ENCODE peak calls at places on chromosome 20, in six cellular contexts. N, E, K, Q, B and Z are unnamed samples.

GRCh38 chr20:478010-478948 is 15.9 kb upstream of the TBC1D20 start:
- DNase-seq in B (peak), K (no peak), Q (no peak), E (no peak), N (no peak), Z (no peak)

GRCh38 chr20:17806739-17807441 is 107.1 kb downstream of the BANF2 start:
- DNase-seq in K (no peak), E (no peak), N (peak), Q (no peak), B (no peak), Z (no peak)

GRCh38 chr20:43554369-43554768 is 4.5 kb upstream of the SGK2 start:
- DNase-seq in B (no peak), N (no peak), E (no peak), K (no peak), Q (no peak), Z (no peak)

GRCh38 chr20:10591956-10592521 is 81.8 kb downstream of the JAG1 start:
- DNase-seq in N (no peak), K (no peak), B (peak), Q (no peak), E (no peak), Z (no peak)

GRCh38 chr20:63376283-63377250 is 15.4 kb upstream of the CHRNA4 start:
- DNase-seq in K (no peak), N (no peak), E (no peak), B (no peak), Q (no peak), Z (no peak)

GRCh38 chr20:2914160-2914559 is 40.9 kb downstream of the PTPRA start:
- DNase-seq in E (no peak), B (peak), Q (no peak), N (no peak), K (no peak), Z (no peak)

GRCh38 chr20:44028341-44028715 is 113.7 kb downstream of the TOX2 start:
- DNase-seq in E (no peak), B (no peak), K (no peak), N (peak), Q (no peak), Z (no peak)

GRCh38 chr20:48294196-48294595 is 508.9 kb upstream of the SULF2 start:
- DNase-seq in K (no peak), N (no peak), Q (no peak), B (peak), E (no peak), Z (no peak)

GRCh38 chr20:38672504-38672903 is 51.8 kb upstream of the SLC32A1 start:
- DNase-seq in Q (no peak), B (no peak), K (no peak), E (no peak), N (no peak), Z (no peak)

GRCh38 chr20:51749674-51750036 is 18.5 kb downstream of the ATP9A start:
- DNase-seq in K (no peak), E (no peak), Q (no peak), B (peak), N (no peak), Z (no peak)

GRCh38 chr20:39876974-39877615 is 811.9 kb downstream of the MAFB start:
- DNase-seq in E (no peak), K (no peak), Q (no peak), N (no peak), B (no peak), Z (no peak)

GRCh38 chr20:47175501-47175900 is 181.0 kb downstream of the ZMYND8 start:
- DNase-seq in E (no peak), K (no peak), B (no peak), N (peak), Q (peak), Z (no peak)

GRCh38 chr20:34037121-34037520 is 43.4 kb downstream of the RALY start:
- DNase-seq in Q (no peak), K (no peak), N (peak), E (peak), B (peak), Z (no peak)

GRCh38 chr20:62595069-62595468 is 47.2 kb upstream of the SLCO4A1 start:
- DNase-seq in K (no peak), N (no peak), Q (no peak), E (no peak), B (no peak), Z (no peak)

GRCh38 chr20:17916365-17916996 is 52.1 kb downstream of the SNX5 start:
- DNase-seq in K (no peak), Q (no peak), E (no peak), N (no peak), B (no peak), Z (no peak)

GRCh38 chr20:20432618-20433286 is 64.8 kb downstream of the INSM1 start:
- DNase-seq in E (no peak), Q (no peak), K (no peak), N (no peak), B (no peak), Z (no peak)

DNA sequence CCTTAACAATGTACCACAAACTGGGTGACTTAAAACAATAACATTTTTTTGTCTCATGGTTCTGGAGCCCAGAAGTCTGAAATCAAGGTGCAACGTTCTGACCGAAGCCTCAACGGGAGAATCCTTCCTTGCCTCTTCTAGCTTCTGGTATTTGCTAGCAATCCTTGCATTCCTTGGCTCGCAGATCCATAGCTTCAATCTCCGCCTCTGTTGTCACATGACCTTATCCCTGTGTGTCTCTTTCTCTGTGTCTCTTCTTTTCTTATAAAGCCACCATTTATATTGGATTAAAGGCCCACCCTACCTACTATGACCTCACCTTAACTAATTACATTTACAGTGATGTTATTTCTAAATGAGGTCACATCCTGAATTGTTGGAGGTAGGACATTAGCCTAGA is 37.2 kb upstream of the DOK5 start:
- DNase-seq in Q (no peak), B (no peak), N (no peak), E (no peak), K (no peak), Z (no peak)
- TF ChIP-seq CTCF in Q (no peak), B (no peak), N (no peak), E (no peak), K (no peak), Z (no peak)

DNA sequence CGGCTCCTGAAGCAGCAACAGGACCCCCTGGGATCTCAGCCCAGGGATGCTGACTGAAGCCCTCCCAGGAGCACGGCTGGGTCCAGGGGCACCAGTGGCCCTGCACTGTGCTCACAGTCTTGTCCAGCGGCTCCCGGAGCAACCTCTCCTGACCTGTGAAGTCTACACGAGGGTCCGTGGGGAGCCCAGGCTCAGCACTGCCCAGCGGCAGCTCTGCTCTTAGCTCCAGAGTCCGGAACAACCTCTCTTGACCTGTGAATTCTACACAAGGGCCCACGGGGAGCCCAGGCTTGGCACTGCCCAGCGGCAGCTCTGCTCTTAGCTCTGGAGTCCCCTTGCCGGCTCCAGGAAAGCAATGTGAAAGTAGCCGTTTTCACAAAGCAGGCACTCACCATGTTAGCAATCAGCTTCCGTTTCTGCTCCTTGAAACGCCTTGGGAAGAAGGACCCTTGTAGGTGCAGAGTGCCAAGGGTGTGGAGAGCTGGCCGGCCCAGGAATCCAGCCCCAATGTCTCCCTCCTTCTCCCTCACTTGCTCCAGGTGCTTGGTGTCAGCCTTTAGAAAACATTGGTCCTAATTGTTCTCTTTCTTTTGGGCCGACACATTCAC is 310.9 kb downstream of the CDH4 start:
- DNase-seq in B (no peak), E (no peak), K (no peak), N (no peak), Q (no peak), Z (no peak)
- TF ChIP-seq CTCF in B (no peak), E (no peak), K (no peak), N (no peak), Q (no peak), Z (no peak)

GRCh38 chr20:32396656-32397160 is 38.6 kb downstream of the ASXL1 start:
- DNase-seq in N (no peak), Q (no peak), B (no peak), E (no peak), K (no peak), Z (no peak)

GRCh38 chr20:32404017-32404416 is 45.9 kb downstream of the ASXL1 start:
- DNase-seq in B (no peak), N (no peak), Q (no peak), E (no peak), K (no peak), Z (no peak)

GRCh38 chr20:32397567-32398084 is 39.5 kb downstream of the ASXL1 start:
- DNase-seq in B (no peak), N (no peak), E (no peak), Q (no peak), K (no peak), Z (no peak)

DNA sequence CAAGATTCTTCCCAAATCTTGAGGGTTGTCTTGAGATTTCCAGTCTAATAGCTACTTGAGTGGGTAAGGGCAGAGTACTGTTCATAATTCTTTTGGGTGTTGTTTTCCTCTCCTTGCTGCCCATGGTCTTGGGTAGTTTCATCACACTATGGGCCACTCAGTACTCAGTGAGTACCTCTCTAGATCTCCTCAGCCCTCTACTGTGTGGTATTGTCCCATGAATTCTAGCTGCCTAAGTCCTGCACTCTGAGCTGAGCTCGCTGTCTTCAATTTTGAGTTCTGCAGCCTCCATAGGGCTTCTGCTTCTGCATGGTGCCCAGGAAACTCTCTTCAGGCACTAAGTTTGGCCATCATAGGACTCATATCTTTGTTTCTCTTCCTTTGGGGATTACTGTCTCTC is 42.3 kb downstream of the ASXL1 start:
- DNase-seq in B (no peak), Q (no peak), K (no peak), E (no peak), N (no peak), Z (no peak)
- TF ChIP-seq CTCF in B (no peak), Q (no peak), K (no peak), E (no peak), N (no peak), Z (no peak)

GRCh38 chr20:15875446-15875845 is 697.8 kb downstream of the KIF16B start:
- DNase-seq in E (no peak), B (no peak), Q (no peak), K (no peak), N (no peak), Z (no peak)
- TF ChIP-seq CTCF in E (no peak), B (no peak), Q (no peak), K (no peak), N (no peak), Z (no peak)

DNA sequence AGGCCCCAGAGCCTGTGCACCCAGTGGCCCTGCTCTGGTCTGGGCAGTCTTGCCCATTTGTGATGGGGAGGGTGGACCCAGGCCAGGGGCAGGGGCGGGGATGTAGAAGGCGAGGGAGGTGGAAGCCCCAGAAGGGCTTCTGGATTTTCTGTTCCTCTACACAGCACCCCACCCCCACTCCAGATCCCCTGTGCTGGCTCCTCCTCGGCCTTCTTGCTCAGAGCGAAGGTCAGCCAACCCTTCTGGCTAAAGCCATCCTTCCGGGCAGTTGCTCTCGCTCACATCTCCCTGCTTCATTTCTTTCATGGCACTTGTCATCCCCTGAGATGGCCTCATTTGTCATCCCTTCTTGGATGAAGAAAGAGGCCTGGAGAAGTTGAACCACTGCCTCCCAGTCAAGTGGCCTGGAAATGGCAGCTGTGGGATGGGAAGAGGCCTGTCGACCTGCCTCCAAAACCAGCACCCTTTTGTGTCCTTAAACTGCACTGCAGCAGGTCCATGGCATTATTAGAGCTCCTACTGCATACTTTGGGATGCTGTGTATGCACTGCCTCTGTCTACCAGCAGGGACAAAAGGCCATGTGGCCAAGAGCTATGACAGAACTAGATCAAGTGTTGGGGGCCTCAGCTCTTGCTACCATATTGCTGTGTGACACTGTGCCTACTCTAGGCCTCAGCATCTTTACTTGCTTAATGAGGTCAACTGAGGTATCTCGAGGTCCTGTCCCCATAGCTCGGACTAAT is 19.9 kb downstream of the PEDS1 start:
- DNase-seq in B (no peak), Q (no peak), N (no peak), E (no peak), K (no peak), Z (no peak)
- TF ChIP-seq CTCF in B (no peak), Q (no peak), N (no peak), E (no peak), K (no peak), Z (peak)

DNA sequence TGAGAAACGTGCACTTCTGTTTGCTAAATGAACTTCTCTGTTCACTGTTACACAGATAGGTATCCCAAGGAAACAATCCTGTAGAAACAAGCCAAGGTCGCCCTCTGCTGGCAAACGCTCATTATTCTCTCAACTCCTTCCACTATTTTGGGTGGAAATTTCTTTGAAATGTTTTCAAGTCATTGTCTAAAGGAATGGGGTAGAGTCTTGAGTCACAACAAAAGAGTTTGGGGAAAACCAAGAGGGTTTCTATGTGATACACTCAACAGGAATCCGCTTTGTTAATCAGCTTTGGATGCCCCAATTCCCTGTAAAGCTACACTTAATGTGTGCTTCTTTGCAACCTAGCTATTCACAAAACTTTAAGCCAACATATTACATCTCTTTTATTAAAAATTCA is 4.6 kb upstream of the RAE1 start:
- DNase-seq in E (peak), B (peak), Q (peak), N (peak), K (peak), Z (peak)
- TF ChIP-seq CTCF in E (peak), B (peak), Q (peak), N (no peak), K (peak), Z (peak)

GRCh38 chr20:53642196-53643030 is 48.8 kb upstream of the ZNF217 start:
- DNase-seq in N (peak), E (peak), B (peak), Q (peak), K (no peak), Z (no peak)
- TF ChIP-seq CTCF in N (no peak), E (no peak), B (no peak), Q (no peak), K (no peak), Z (peak)

DNA sequence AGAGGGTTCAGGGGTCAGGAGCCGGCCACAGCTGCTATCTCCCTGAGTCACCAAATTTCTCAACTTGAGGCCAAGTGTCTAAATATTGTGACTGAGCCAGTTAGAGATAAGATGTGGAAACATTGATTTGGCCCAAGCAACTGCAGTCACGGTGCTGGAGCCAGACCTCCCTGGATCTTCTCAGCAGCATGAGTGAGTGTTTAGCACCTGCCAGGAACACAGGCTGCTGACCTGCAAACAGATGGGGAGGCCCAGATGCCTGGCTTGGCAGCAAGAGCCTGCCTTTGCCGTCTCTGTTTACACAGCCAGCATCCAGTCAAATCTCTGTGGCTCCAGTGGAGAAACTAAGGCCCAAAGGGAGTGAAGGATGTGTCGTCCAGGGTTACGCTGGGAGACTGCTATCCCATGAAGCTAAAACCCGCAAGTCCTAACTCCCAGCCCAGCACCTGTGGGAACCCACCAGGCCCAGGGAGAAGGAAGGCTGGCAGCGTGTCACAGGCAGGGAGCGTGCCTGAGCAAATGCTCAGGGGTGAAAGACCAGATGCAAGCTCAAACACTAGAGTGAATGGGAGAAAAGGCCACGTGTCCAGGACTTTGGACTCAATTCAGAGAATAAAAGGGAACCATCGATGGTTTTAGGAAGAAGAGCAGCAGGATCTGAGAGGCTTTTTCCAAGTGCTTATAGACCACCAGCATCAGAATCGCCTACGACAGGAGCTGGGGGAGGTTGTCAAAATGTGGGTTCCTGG is 15.9 kb upstream of the PTGIS start:
- DNase-seq in E (no peak), N (peak), K (peak), Q (no peak), B (peak), Z (peak)
- TF ChIP-seq CTCF in E (no peak), N (no peak), K (no peak), Q (no peak), B (no peak), Z (peak)

GRCh38 chr20:58721951-58722371 is 29.4 kb downstream of the NPEPL1 start:
- DNase-seq in Q (no peak), E (no peak), N (peak), B (no peak), K (no peak), Z (no peak)
- TF ChIP-seq CTCF in Q (no peak), E (no peak), N (no peak), B (no peak), K (no peak), Z (no peak)

DNA sequence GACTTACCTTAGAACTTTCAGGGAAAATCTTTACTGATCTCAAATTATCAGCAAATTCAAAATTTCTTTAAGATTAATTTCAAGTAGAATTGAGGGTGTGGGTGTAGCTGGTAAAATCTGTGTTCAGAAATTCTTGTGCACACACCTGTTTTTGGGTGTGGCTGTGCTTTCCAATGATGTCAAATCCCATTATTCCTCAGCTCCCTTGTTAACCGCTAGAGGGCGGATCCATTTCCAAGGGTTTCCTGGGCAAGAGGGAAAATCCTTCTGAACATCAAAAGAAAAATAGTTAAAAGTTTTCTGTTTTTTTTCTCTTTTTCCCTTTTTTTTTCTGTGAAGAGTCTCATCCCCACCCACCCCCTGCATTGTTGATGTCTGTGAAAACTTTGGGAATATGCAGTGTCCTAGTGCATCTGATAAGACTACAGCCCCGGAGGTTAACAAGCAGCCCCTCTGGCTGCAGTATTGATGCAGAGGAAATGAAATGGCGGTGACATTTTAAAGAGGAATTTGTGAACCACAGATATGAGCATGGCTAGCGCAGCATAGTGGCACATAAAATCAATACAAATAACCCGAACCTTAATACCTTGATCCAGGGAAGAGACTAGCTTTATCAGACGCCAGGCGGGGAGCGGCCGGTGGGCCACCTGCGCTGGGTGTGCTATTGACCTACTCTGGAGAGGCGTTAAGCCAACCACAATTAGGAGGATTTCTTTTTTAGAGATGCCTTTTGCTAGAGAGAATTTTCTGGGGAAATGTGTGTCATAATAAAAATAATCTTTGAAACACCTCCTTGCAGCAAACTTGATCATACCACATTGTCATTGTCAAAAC is 130.9 kb downstream of the FOXA2 start:
- DNase-seq in E (no peak), K (no peak), B (peak), Q (no peak), N (no peak), Z (no peak)
- TF ChIP-seq CTCF in E (no peak), K (no peak), B (peak), Q (peak), N (no peak), Z (peak)